ENCODE peak calls at places on chromosomes 3 and 15, in four cellular contexts. L is sigmoid colon, K is A549, M is transverse colon. O is an unnamed sample.

GRCh38 chr3:30644615-30645014 is 38.2 kb downstream of the TGFBR2 start:
- DNase-seq in L (peak; percentile 92), K (no peak), M (peak; percentile 47), O (peak; percentile 40)

GRCh38 chr3:65979152-65979551 is 59.6 kb downstream of the MAGI1 start:
- DNase-seq in L (no peak), K (no peak), M (no peak), O (no peak)

GRCh38 chr15:63083046-63083445 is 38.6 kb upstream of the LACTB start:
- DNase-seq in L (peak; percentile 88), K (no peak), M (peak; percentile 22), O (no peak)

GRCh38 chr3:170839518-170840100 is 30.4 kb downstream of the RPL22L1 start:
- DNase-seq in L (no peak), K (no peak), M (no peak), O (no peak)

GRCh38 chr15:45162771-45163507 is 24.8 kb downstream of the SHF start:
- DNase-seq in L (peak; percentile 89), K (peak; percentile 89), M (peak; percentile 80), O (peak; percentile 79)

GRCh38 chr3:107198522-107199271 is 178.5 kb upstream of the CCDC54 start:
- DNase-seq in L (no peak), K (no peak), M (no peak), O (no peak)

GRCh38 chr3:180316321-180316720 is 279.6 kb upstream of the PEX5L start:
- DNase-seq in L (no peak), K (no peak), M (no peak), O (no peak)

GRCh38 chr3:144557515-144557914 is 585.9 kb downstream of the DIPK2A start:
- DNase-seq in L (no peak), K (no peak), M (no peak), O (no peak)

GRCh38 chr15:65377976-65378366 is at the start of gene IGDCC3:
- DNase-seq in L (no peak), K (no peak), M (no peak), O (no peak)

GRCh38 chr15:85178366-85178765 is 196.7 kb downstream of the PDE8A start:
- DNase-seq in L (no peak), K (no peak), M (no peak), O (no peak)

GRCh38 chr3:77134801-77135200 is 94.9 kb downstream of the ROBO2 start:
- DNase-seq in L (no peak), K (no peak), M (no peak), O (no peak)

GRCh38 chr3:111071257-111072015 is at the start of gene NECTIN3:
- DNase-seq in L (peak; percentile 97), K (peak; percentile 69), M (peak; percentile 96), O (peak; percentile 95)

GRCh38 chr15:99307735-99308134 is 56.5 kb downstream of the LRRC28 start:
- DNase-seq in L (no peak), K (no peak), M (no peak), O (no peak)

GRCh38 chr15:30044377-30044776 is 38.4 kb upstream of the GOLGA8J start:
- DNase-seq in L (no peak), K (no peak), M (no peak), O (no peak)

GRCh38 chr15:92845109-92845508 is 55.0 kb upstream of the CHD2 start:
- DNase-seq in L (no peak), K (no peak), M (no peak), O (no peak)

GRCh38 chr15:60590935-60591490 is 112.1 kb upstream of the ICE2 start:
- DNase-seq in L (peak; percentile 76), K (peak; percentile 34), M (peak; percentile 55), O (peak; percentile 55)

DNA sequence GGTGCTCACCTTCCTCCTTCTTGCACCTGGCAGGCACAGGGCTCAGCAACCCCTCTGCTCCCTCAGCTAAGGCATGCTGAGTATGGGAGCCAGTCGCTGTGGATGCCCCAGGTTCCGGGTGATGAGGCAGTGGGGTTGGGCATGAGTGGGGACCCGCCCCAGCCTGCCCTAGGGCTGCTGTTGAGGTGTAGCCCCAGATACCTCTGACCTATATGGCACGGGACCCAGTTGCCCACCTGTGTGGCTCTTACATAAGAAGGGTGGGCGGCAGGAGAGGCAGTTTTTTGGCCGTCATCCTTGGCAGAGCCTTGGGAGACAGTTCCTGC is 21.0 kb downstream of the ACSBG1 start:
- DNase-seq in L (no peak), K (no peak), M (no peak), O (no peak)
- TF ChIP-seq EP300 in L (no peak), K (no peak), M (no peak), O (no peak)

DNA sequence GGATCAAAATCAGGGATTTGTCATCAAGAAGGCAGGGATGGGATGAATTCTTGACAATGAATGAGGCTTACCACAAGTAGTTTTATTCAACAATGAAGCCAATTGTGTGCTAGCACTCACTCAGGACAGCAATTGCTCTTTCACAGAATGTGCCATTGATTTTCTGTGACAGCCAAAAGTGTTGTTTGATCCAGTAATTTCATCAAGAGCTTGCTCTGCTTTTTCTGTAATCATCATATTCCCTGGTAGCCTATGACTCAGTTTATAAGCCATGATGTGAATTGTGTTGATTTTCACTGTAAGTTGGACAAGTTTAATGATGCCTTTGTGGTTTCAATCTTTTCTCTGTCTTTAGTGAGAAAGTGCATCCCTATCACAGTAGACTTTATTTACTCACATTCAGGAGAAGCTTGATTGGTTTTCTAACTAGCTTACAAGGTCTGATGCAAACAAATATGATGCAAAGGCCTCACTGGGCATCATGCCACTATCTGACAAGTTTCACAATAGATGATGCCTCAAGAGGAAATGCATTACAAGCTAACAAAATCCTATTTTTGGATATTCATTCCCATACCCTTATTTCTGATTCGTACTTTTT is 13.6 kb upstream of the CSRNP1 start:
- DNase-seq in L (peak; percentile 78), K (no peak), M (no peak), O (peak; percentile 52)
- TF ChIP-seq EP300 in L (no peak), K (no peak), M (no peak), O (no peak)

GRCh38 chr15:50426428-50426827 is 2.2 kb downstream of the USP8 start:
- DNase-seq in L (no peak), K (no peak), M (no peak), O (no peak)

GRCh38 chr15:50425219-50425618 is 1.0 kb downstream of the USP8 start:
- DNase-seq in L (no peak), K (no peak), M (no peak), O (no peak)

DNA sequence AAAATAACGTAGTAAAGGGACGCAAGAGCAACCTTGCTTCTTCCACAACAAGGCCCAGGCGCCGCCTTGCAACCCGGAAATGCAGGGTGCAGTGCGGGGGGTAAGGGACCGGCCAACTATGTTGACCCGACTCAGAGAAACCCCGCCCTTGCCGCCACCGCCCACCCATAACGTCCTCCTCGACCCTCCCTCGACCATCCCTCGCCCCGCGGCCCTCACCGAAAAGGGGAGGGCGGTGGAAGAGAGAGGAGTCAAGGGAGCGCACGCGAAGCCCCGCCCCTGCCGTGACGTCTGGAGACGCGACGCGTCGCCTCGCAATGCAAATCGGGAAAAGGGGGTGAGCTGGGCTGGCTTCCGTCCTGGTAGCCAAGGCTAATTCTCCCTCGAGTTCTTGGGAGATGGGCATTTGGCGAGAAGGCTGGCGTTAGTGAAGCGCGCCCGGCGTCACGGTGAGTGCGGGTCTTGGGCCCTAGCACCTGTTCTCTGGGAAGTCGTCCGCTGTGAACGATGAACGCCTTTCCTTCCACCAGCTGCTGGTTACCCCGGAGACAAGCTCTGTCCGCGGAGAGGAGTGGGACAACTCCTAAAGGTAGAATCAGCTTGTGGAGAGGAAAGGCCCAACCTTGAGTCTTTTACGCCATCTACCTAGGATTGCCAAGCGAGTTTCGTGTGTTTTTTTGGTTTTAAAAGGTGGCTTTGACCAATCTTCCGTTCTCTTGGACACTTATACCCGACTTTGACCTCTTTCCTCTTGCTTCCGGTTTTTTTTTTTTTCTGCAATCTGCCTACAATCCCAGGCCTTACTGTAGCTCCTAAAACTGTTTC is at the start of gene USP8:
- DNase-seq in L (peak; percentile 97), K (peak; percentile 89), M (peak; percentile 96), O (peak; percentile 96)
- TF ChIP-seq EP300 in L (no peak), K (no peak), M (peak; percentile 12), O (no peak)

GRCh38 chr3:102083971-102084370 is 234.7 kb downstream of the NFKBIZ start:
- DNase-seq in L (no peak), K (no peak), M (no peak), O (no peak)
- TF ChIP-seq EP300 in L (no peak), K (no peak), M (no peak), O (no peak)

DNA sequence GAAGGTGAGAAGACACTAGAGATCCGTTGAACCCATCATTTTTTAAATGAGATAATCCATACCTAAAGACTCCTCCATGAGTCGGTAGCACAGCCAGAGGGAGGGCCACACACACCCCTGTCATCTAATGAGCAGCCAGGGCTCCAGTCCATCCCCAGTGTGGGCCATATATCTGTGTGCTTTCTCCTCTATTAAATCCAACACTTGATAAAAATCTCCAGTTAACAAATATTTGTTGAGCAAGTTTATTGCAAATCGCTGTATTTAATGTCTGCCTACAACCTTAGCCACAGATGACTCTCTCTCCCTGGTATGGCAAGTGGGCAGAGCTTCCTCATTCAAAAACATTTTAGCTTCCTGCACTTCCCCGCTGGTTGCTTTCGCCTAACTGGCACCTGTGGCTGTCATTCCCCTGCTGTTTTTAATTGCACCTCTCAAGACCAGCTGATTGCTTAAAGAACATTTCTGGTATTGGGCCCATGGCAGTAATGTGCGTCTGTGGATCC is 82.8 kb downstream of the SMAD3 start:
- DNase-seq in L (peak; percentile 50), K (no peak), M (no peak), O (no peak)
- TF ChIP-seq EP300 in L (no peak), K (peak; percentile 86), M (no peak), O (no peak)